ENCODE peak calls at places on chromosomes 16 and 17, in five cellular contexts. W, V, H, E and D are unnamed samples.

GRCh38 chr17:14308965-14309879 is 8.3 kb downstream of the HS3ST3B1 start:
- DNase-seq in W (peak; percentile 98), V (peak; percentile 88), H (peak; percentile 89), E (peak; percentile 96), D (peak; percentile 96)

GRCh38 chr17:27921599-27921998 is 28.4 kb upstream of the LYRM9 start:
- DNase-seq in W (no peak), V (no peak), H (no peak), E (no peak), D (no peak)

GRCh38 chr17:2400474-2400866 is 390 bp downstream of the MNT start:
- DNase-seq in W (peak; percentile 54), V (peak; percentile 70), H (no peak), E (peak; percentile 80), D (peak; percentile 80)

GRCh38 chr16:47732806-47733150 is 271.6 kb downstream of the PHKB start:
- DNase-seq in W (peak; percentile 85), V (no peak), H (peak; percentile 99), E (peak; percentile 87), D (peak; percentile 77)

GRCh38 chr17:17741346-17742023 is 60.2 kb downstream of the RAI1 start:
- DNase-seq in W (peak; percentile 44), V (no peak), H (no peak), E (peak; percentile 62), D (peak; percentile 30)

GRCh38 chr17:68910789-68911431 is 44.3 kb downstream of the ABCA8 start:
- DNase-seq in W (no peak), V (no peak), H (no peak), E (no peak), D (no peak)

GRCh38 chr17:21034350-21035235 is 8.2 kb downstream of the USP22 start:
- DNase-seq in W (no peak), V (no peak), H (peak; percentile 47), E (peak; percentile 40), D (no peak)

GRCh38 chr17:78585231-78585630 is 8.0 kb upstream of the DNAH17 start:
- DNase-seq in W (no peak), V (no peak), H (no peak), E (no peak), D (no peak)

GRCh38 chr17:70230883-70231282 is 61.6 kb downstream of the KCNJ2 start:
- DNase-seq in W (no peak), V (no peak), H (no peak), E (peak; percentile 5), D (no peak)

GRCh38 chr16:29014561-29015029 is 29.7 kb downstream of the LAT start:
- DNase-seq in W (no peak), V (peak; percentile 22), H (no peak), E (no peak), D (no peak)

GRCh38 chr16:76906552-76906951 is 284.4 kb upstream of the MON1B start:
- DNase-seq in W (no peak), V (no peak), H (no peak), E (no peak), D (no peak)

GRCh38 chr16:85057948-85058347 is 30.4 kb downstream of the KIAA0513 start:
- DNase-seq in W (no peak), V (no peak), H (no peak), E (no peak), D (no peak)

GRCh38 chr16:54928016-54928356 is 2.7 kb upstream of the IRX5 start:
- DNase-seq in W (peak; percentile 49), V (no peak), H (no peak), E (peak; percentile 75), D (peak; percentile 71)

GRCh38 chr16:57289391-57290257 is 5.2 kb upstream of the PLLP start:
- DNase-seq in W (peak; percentile 55), V (no peak), H (no peak), E (no peak), D (no peak)

GRCh38 chr16:25140459-25140858 is 28.9 kb downstream of the LCMT1 start:
- DNase-seq in W (peak; percentile 47), V (no peak), H (peak; percentile 14), E (no peak), D (no peak)

GRCh38 chr17:72184805-72185204 is 64.0 kb downstream of the SOX9 start:
- DNase-seq in W (no peak), V (no peak), H (peak; percentile 62), E (peak; percentile 64), D (no peak)

GRCh38 chr17:19338031-19338990 is 24.2 kb downstream of the B9D1 start:
- DNase-seq in W (peak; percentile 50), V (peak; percentile 60), H (peak; percentile 13), E (peak; percentile 48), D (peak; percentile 13)

GRCh38 chr17:15651001-15651582 is 31.6 kb upstream of the FBXW10B start:
- DNase-seq in W (no peak), V (peak; percentile 48), H (no peak), E (peak; percentile 34), D (peak; percentile 25)

GRCh38 chr17:4715071-4715749 is 4.8 kb downstream of the ARRB2 start:
- DNase-seq in W (no peak), V (no peak), H (no peak), E (no peak), D (no peak)

GRCh38 chr17:36705651-36706436 is 104.5 kb downstream of the MRM1 start:
- DNase-seq in W (peak; percentile 14), V (peak; percentile 64), H (peak; percentile 4), E (peak; percentile 47), D (peak; percentile 7)

GRCh38 chr16:3023415-3023668 is 400 bp downstream of the HCFC1R1 start:
- DNase-seq in W (no peak), V (no peak), H (peak; percentile 66), E (peak; percentile 89), D (peak; percentile 70)

GRCh38 chr17:46851029-46851741 is at the start of gene WNT9B:
- DNase-seq in W (peak; percentile 23), V (peak; percentile 78), H (no peak), E (peak; percentile 56), D (peak; percentile 55)

GRCh38 chr16:9012848-9013507 is 49.3 kb upstream of the USP7 start:
- DNase-seq in W (no peak), V (no peak), H (no peak), E (peak; percentile 22), D (no peak)

GRCh38 chr17:78537217-78537860 is 39.9 kb downstream of the DNAH17 start:
- DNase-seq in W (peak; percentile 79), V (no peak), H (no peak), E (no peak), D (no peak)

GRCh38 chr16:8854298-8854948 is 14.4 kb downstream of the CARHSP1 start:
- DNase-seq in W (no peak), V (peak; percentile 16), H (no peak), E (no peak), D (no peak)

GRCh38 chr16:75079346-75079926 is 37.1 kb downstream of the LDHD start:
- DNase-seq in W (no peak), V (no peak), H (no peak), E (no peak), D (no peak)

GRCh38 chr17:17515921-17516295 is 19.7 kb upstream of the RASD1 start:
- DNase-seq in W (peak; percentile 18), V (no peak), H (peak; percentile 68), E (peak; percentile 75), D (peak; percentile 39)

GRCh38 chr16:3961449-3961849 is 80.9 kb upstream of the CREBBP start:
- DNase-seq in W (peak; percentile 58), V (no peak), H (peak; percentile 45), E (peak; percentile 79), D (peak; percentile 48)

GRCh38 chr16:85055503-85056210 is 28.1 kb downstream of the KIAA0513 start:
- DNase-seq in W (peak; percentile 25), V (peak; percentile 53), H (peak; percentile 63), E (peak; percentile 73), D (no peak)

GRCh38 chr17:62971853-62972252 is 5.8 kb downstream of the TANC2 start:
- DNase-seq in W (no peak), V (no peak), H (no peak), E (no peak), D (no peak)

GRCh38 chr16:53456625-53457024 is 22.4 kb downstream of the RBL2 start:
- DNase-seq in W (no peak), V (no peak), H (no peak), E (no peak), D (no peak)

GRCh38 chr16:81266680-81267095 is 28.2 kb downstream of the BCO1 start:
- DNase-seq in W (peak; percentile 67), V (peak; percentile 88), H (no peak), E (no peak), D (no peak)

GRCh38 chr17:5031365-5032082 is 3.7 kb downstream of the SLC52A1 start:
- DNase-seq in W (peak; percentile 52), V (peak; percentile 90), H (peak; percentile 73), E (peak; percentile 86), D (peak; percentile 95)

GRCh38 chr17:82112181-82112865 is 14.3 kb upstream of the FASN start:
- DNase-seq in W (no peak), V (no peak), H (no peak), E (no peak), D (no peak)

GRCh38 chr17:10605221-10605783 is 51.8 kb downstream of the MYH3 start:
- DNase-seq in W (no peak), V (no peak), H (no peak), E (no peak), D (no peak)

GRCh38 chr16:66894055-66894454 is 13.7 kb downstream of the PDP2 start:
- DNase-seq in W (no peak), V (no peak), H (no peak), E (no peak), D (no peak)

GRCh38 chr16:66895999-66896398 is 15.7 kb downstream of the PDP2 start:
- DNase-seq in W (peak; percentile 35), V (no peak), H (no peak), E (no peak), D (no peak)

GRCh38 chr16:66895697-66895995 is 15.3 kb downstream of the PDP2 start:
- DNase-seq in W (no peak), V (no peak), H (no peak), E (no peak), D (no peak)

GRCh38 chr16:66898207-66898606 is 17.9 kb downstream of the PDP2 start:
- DNase-seq in W (no peak), V (no peak), H (peak; percentile 77), E (peak; percentile 73), D (no peak)

GRCh38 chr16:66894948-66895696 is 14.8 kb downstream of the PDP2 start:
- DNase-seq in W (peak; percentile 60), V (peak; percentile 86), H (peak; percentile 76), E (peak; percentile 85), D (peak; percentile 91)
- H3K9ac ChIP-seq in W (no peak overlapping the region), V (peak overlapping the region; percentile 76), H (no peak overlapping the region), E (no peak overlapping the region), D (peak overlapping the region; percentile 16)

GRCh38 chr16:21646721-21647561 is 5.5 kb downstream of the IGSF6 start:
- DNase-seq in W (peak; percentile 72), V (peak; percentile 24), H (no peak), E (no peak), D (no peak)
- H3K9ac ChIP-seq in W (no peak overlapping the region), V (no peak overlapping the region), H (no peak overlapping the region), E (no peak overlapping the region), D (no peak overlapping the region)

GRCh38 chr16:66263168-66263972 is 103.1 kb upstream of the CDH5 start:
- DNase-seq in W (no peak), V (no peak), H (no peak), E (no peak), D (no peak)
- H3K9ac ChIP-seq in W (no peak overlapping the region), V (no peak overlapping the region), H (no peak overlapping the region), E (no peak overlapping the region), D (peak overlapping the region; percentile 4)

DNA sequence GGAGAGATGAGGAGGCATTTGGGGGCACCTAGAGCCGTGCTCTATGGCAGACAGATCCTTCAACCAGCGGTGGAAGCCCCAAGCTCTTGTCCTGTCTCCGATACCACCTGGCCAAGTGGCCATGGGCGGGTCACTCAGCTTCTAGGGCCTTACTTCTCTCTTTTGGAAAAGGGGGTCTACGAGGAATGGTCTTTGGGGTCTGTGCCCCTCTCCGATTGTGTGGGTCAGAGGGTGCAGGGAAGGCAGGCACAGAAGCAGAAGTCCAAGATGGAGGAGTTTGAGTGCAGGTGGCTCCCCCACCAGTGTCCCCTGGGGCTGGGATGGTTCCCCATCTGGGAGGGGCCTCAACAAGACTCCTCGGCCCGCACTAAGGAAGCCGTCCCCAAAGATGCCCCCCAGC is 116.7 kb downstream of the CCDC182 start:
- DNase-seq in W (no peak), V (no peak), H (no peak), E (no peak), D (no peak)
- H3K9ac ChIP-seq in W (no peak overlapping the region), V (no peak overlapping the region), H (no peak overlapping the region), E (no peak overlapping the region), D (no peak overlapping the region)